ENCODE peak calls at places on chromosomes 1 and 21, in nine cellular contexts. G is left cardiac atrium; Q is activated CD4-positive, alpha-beta T cell treated with anti-CD3 and anti-CD28 coated beads, Interleukin-2, amount 10 ng/mL, durations not matched to agents 7 days and 5 days; X is mesenchymal stem cell; O is caudate nucleus; P is H9; M is GM06990; K is body of pancreas; F is smooth muscle cell of the brain vasculature. I is an unnamed sample.

GRCh38 chr1:203686091-203686632 is 59.5 kb downstream of the ATP2B4 start:
- DNase-seq in O (no peak), K (no peak), F (peak; percentile 57), P (no peak), M (no peak), X (peak; percentile 64), G (no peak), Q (no peak), I (no peak)

GRCh38 chr1:1629430-1630190 is 2.4 kb upstream of the MMP23B start:
- DNase-seq in M (peak; percentile 42), P (no peak), K (no peak), G (peak; percentile 35), X (no peak), O (no peak), F (no peak), Q (peak; percentile 69), I (no peak)

GRCh38 chr1:42081475-42081874 is 71.7 kb upstream of the GUCA2B start:
- DNase-seq in P (no peak), F (no peak), X (no peak), G (no peak), Q (no peak), M (no peak), O (no peak), K (peak; percentile 89), I (no peak)

GRCh38 chr1:210709694-210710093 is 381.0 kb downstream of the HHAT start:
- DNase-seq in X (peak; percentile 13), O (no peak), F (no peak), M (no peak), K (no peak), Q (no peak), P (no peak), G (no peak), I (peak; percentile 23)

GRCh38 chr1:184150776-184151531 is 99.4 kb downstream of the TSEN15 start:
- DNase-seq in O (no peak), G (peak; percentile 56), K (no peak), M (no peak), P (no peak), X (peak; percentile 70), F (no peak), Q (no peak), I (peak; percentile 80)

GRCh38 chr1:246681822-246682221 is 42.4 kb upstream of the SCCPDH start:
- DNase-seq in Q (no peak), P (no peak), F (no peak), G (peak; percentile 46), O (no peak), X (peak; percentile 57), M (no peak), K (no peak), I (no peak)

GRCh38 chr21:36929622-36930021 is 36.8 kb downstream of the HLCS start:
- DNase-seq in G (no peak), X (no peak), K (peak; percentile 74), P (no peak), Q (no peak), O (no peak), F (no peak), M (no peak), I (peak; percentile 46)

GRCh38 chr1:212368073-212368484 is 46.6 kb downstream of the PACC1 start:
- DNase-seq in M (peak; percentile 38), F (peak; percentile 52), P (peak; percentile 70), Q (peak; percentile 78), O (no peak), X (peak; percentile 78), G (no peak), K (peak; percentile 62), I (peak; percentile 69)

GRCh38 chr1:35929730-35930592 is 944 bp upstream of the AGO3 start:
- DNase-seq in P (peak; percentile 73), K (peak; percentile 46), F (no peak), M (no peak), O (peak; percentile 48), G (peak; percentile 61), X (no peak), Q (peak; percentile 44), I (peak; percentile 52)

GRCh38 chr1:172220376-172220775 is 200.1 kb upstream of the C1orf105 start:
- DNase-seq in X (no peak), Q (no peak), P (no peak), O (peak; percentile 20), G (no peak), K (no peak), M (no peak), F (no peak), I (no peak)

GRCh38 chr1:208211901-208212843 is 32.0 kb downstream of the PLXNA2 start:
- DNase-seq in G (no peak), K (no peak), X (no peak), Q (no peak), P (no peak), M (no peak), F (no peak), O (no peak), I (peak; percentile 17)

GRCh38 chr1:27161594-27161993 is 6.7 kb upstream of the SLC9A1 start:
- DNase-seq in O (no peak), P (no peak), G (no peak), K (no peak), Q (peak; percentile 34), X (no peak), F (no peak), M (no peak), I (no peak)

GRCh38 chr1:151838491-151839412 is 868 bp downstream of the C2CD4D start:
- DNase-seq in O (no peak), X (no peak), G (peak; percentile 27), M (no peak), P (no peak), Q (no peak), F (no peak), K (no peak), I (peak; percentile 17)

GRCh38 chr1:58905126-58905490 is 121.3 kb upstream of the JUN start:
- DNase-seq in O (no peak), F (no peak), Q (no peak), G (no peak), K (no peak), P (no peak), X (no peak), M (no peak), I (no peak)

GRCh38 chr1:196660272-196660671 is 8.4 kb downstream of the CFH start:
- DNase-seq in F (no peak), G (no peak), Q (no peak), X (no peak), K (no peak), P (no peak), O (no peak), M (no peak), I (no peak)

GRCh38 chr1:4447778-4448360 is 206.5 kb upstream of the AJAP1 start:
- DNase-seq in F (no peak), Q (no peak), O (no peak), P (peak; percentile 41), G (no peak), K (no peak), X (no peak), M (no peak), I (no peak)

GRCh38 chr1:224298344-224299330 is 31.3 kb downstream of the NVL start:
- DNase-seq in Q (no peak), O (no peak), G (no peak), M (no peak), X (no peak), K (no peak), P (no peak), F (no peak), I (no peak)

GRCh38 chr1:61162513-61163274 is 80.3 kb downstream of the NFIA start:
- DNase-seq in O (no peak), M (no peak), G (no peak), P (no peak), F (no peak), K (no peak), Q (no peak), X (no peak), I (no peak)

GRCh38 chr21:42460391-42461184 is 35.4 kb downstream of the RSPH1 start:
- DNase-seq in X (no peak), P (peak; percentile 50), O (no peak), Q (peak; percentile 63), K (peak; percentile 31), F (no peak), G (no peak), M (peak; percentile 76), I (peak; percentile 83)

GRCh38 chr21:41706678-41707077 is 60.2 kb downstream of the RIPK4 start:
- DNase-seq in P (no peak), F (no peak), K (peak; percentile 69), M (no peak), X (no peak), G (no peak), O (no peak), Q (no peak), I (peak; percentile 53)

GRCh38 chr1:9720785-9721605 is 69.5 kb downstream of the PIK3CD start:
- DNase-seq in Q (no peak), K (no peak), O (no peak), F (no peak), M (no peak), X (no peak), G (no peak), P (no peak), I (no peak)

GRCh38 chr1:16221499-16221898 is 9.0 kb upstream of the ARHGEF19 start:
- DNase-seq in X (no peak), F (no peak), G (no peak), Q (no peak), O (no peak), P (no peak), M (no peak), K (no peak), I (no peak)

GRCh38 chr1:65792671-65793358 is at the start of gene PDE4B:
- DNase-seq in G (peak; percentile 21), P (peak; percentile 42), M (no peak), K (no peak), Q (no peak), X (peak; percentile 40), O (no peak), F (no peak), I (peak; percentile 6)

GRCh38 chr1:25773441-25774125 is 26.4 kb upstream of the SELENON start:
- DNase-seq in M (no peak), G (no peak), X (peak; percentile 35), P (no peak), O (no peak), K (peak; percentile 84), F (no peak), Q (no peak), I (peak; percentile 87)

GRCh38 chr1:37605806-37606474 is 10.2 kb upstream of the GNL2 start:
- DNase-seq in F (no peak), X (no peak), G (peak; percentile 39), P (no peak), K (no peak), Q (no peak), M (no peak), O (no peak), I (no peak)

GRCh38 chr1:185044981-185045792 is at the start of gene RNF2:
- DNase-seq in M (peak; percentile 92), G (peak; percentile 87), K (peak; percentile 75), P (peak; percentile 88), O (peak; percentile 49), X (peak; percentile 79), F (peak; percentile 53), Q (peak; percentile 79), I (peak; percentile 80)

I was measured in kidney tubule cell.